ENCODE peak calls at places on chromosomes 2 and 18, in five cellular contexts. F is endodermal cell; P is CD4-positive, CD25-positive, alpha-beta regulatory T cell; O is CD8-positive, alpha-beta T cell; T is GM12865. A is an unnamed sample.

GRCh38 chr2:201962766-201963555 is 70.7 kb upstream of the FZD7 start:
- DNase-seq in P (no peak), T (no peak), O (no peak), F (no peak), A (no peak)

GRCh38 chr2:41867553-41867952 is 180.3 kb upstream of the PKDCC start:
- DNase-seq in T (peak; percentile 12), F (no peak), P (peak; percentile 8), O (no peak), A (no peak)

GRCh38 chr2:129896226-129897100 is 83.0 kb upstream of the RAB6C start:
- DNase-seq in T (no peak), P (no peak), O (no peak), F (peak; percentile 21), A (no peak)

GRCh38 chr2:219737270-219737691 is 109.9 kb downstream of the SLC4A3 start:
- DNase-seq in F (peak; percentile 63), O (no peak), T (no peak), P (no peak), A (no peak)

GRCh38 chr2:200350796-200351195 is 44.3 kb downstream of the SPATS2L start:
- DNase-seq in O (no peak), F (no peak), T (no peak), P (no peak), A (no peak)

GRCh38 chr18:11736656-11737055 is 47.6 kb downstream of the GNAL start:
- DNase-seq in P (no peak), O (no peak), T (no peak), F (no peak), A (no peak)

GRCh38 chr2:137964066-137964858 is at the start of gene HNMT:
- DNase-seq in F (peak; percentile 82), O (no peak), P (no peak), T (no peak), A (no peak)

GRCh38 chr2:144004742-144005141 is 515.2 kb downstream of the ZEB2 start:
- DNase-seq in T (no peak), F (no peak), O (no peak), P (no peak), A (no peak)

GRCh38 chr2:133837441-133838090 is 269.3 kb upstream of the NCKAP5 start:
- DNase-seq in T (no peak), P (no peak), F (no peak), O (no peak), A (no peak)

GRCh38 chr2:120398961-120399888 is 53.3 kb downstream of the INHBB start:
- DNase-seq in F (peak; percentile 40), O (no peak), P (no peak), T (no peak), A (no peak)

GRCh38 chr2:128347701-128348504 is 29.2 kb upstream of the HS6ST1 start:
- DNase-seq in O (no peak), F (peak; percentile 50), T (no peak), P (no peak), A (no peak)

GRCh38 chr18:76343938-76344569 is 151.0 kb downstream of the ZNF516 start:
- DNase-seq in O (no peak), F (no peak), T (no peak), P (no peak), A (no peak)

GRCh38 chr2:84919885-84920580 is 14.6 kb downstream of the TMSB10 start:
- DNase-seq in T (peak; percentile 79), O (no peak), F (no peak), P (peak; percentile 71), A (no peak)
- H3K4me3 ChIP-seq in T (peak overlapping the region; percentile 54), O (peak overlapping the region; percentile 12), F (no peak overlapping the region), P (peak overlapping the region; percentile 63), A (no peak overlapping the region)

GRCh38 chr2:161088658-161089350 is 71.4 kb upstream of the TANK start:
- DNase-seq in F (no peak), P (no peak), T (peak; percentile 91), O (no peak), A (no peak)
- H3K4me3 ChIP-seq in F (no peak overlapping the region), P (no peak overlapping the region), T (peak overlapping the region; percentile 14), O (no peak overlapping the region), A (no peak overlapping the region)

GRCh38 chr2:224944707-224945106 is 97.6 kb downstream of the DOCK10 start:
- DNase-seq in O (no peak), T (no peak), F (no peak), P (peak; percentile 41), A (no peak)
- H3K4me3 ChIP-seq in O (peak overlapping the region; percentile 76), T (peak overlapping the region; percentile 76), F (no peak overlapping the region), P (peak overlapping the region; percentile 99), A (peak overlapping the region; percentile 63)

GRCh38 chr2:106546376-106546990 is 59.3 kb downstream of the CD8B2 start:
- DNase-seq in P (no peak), T (no peak), O (no peak), F (no peak), A (no peak)

GRCh38 chr2:106541333-106541732 is 54.2 kb downstream of the CD8B2 start:
- DNase-seq in O (no peak), F (no peak), P (no peak), T (no peak), A (no peak)

GRCh38 chr2:106540886-106541285 is 53.7 kb downstream of the CD8B2 start:
- DNase-seq in O (no peak), P (no peak), T (no peak), F (no peak), A (no peak)

GRCh38 chr2:106547104-106547503 is 59.9 kb downstream of the CD8B2 start:
- DNase-seq in O (no peak), F (no peak), P (no peak), T (no peak), A (no peak)

GRCh38 chr2:106542730-106543359 is 55.7 kb downstream of the CD8B2 start:
- DNase-seq in P (peak; percentile 73), O (peak; percentile 60), F (peak; percentile 93), T (peak; percentile 62), A (peak; percentile 55)
- H3K4me3 ChIP-seq in P (peak overlapping the region; percentile 60), O (peak overlapping the region; percentile 7), F (no peak overlapping the region), T (no peak overlapping the region), A (no peak overlapping the region)

GRCh38 chr2:98469862-98470544 is 25.3 kb downstream of the INPP4A start:
- DNase-seq in P (no peak), F (no peak), O (no peak), T (peak; percentile 68), A (no peak)

GRCh38 chr2:98470851-98471255 is 26.2 kb downstream of the INPP4A start:
- DNase-seq in P (peak; percentile 47), F (no peak), T (peak; percentile 92), O (no peak), A (no peak)

GRCh38 chr2:98467082-98467536 is 22.5 kb downstream of the INPP4A start:
- DNase-seq in F (no peak), O (no peak), P (no peak), T (no peak), A (no peak)

GRCh38 chr2:98467652-98468051 is 23.0 kb downstream of the INPP4A start:
- DNase-seq in P (no peak), F (no peak), T (no peak), O (no peak), A (no peak)

DNA sequence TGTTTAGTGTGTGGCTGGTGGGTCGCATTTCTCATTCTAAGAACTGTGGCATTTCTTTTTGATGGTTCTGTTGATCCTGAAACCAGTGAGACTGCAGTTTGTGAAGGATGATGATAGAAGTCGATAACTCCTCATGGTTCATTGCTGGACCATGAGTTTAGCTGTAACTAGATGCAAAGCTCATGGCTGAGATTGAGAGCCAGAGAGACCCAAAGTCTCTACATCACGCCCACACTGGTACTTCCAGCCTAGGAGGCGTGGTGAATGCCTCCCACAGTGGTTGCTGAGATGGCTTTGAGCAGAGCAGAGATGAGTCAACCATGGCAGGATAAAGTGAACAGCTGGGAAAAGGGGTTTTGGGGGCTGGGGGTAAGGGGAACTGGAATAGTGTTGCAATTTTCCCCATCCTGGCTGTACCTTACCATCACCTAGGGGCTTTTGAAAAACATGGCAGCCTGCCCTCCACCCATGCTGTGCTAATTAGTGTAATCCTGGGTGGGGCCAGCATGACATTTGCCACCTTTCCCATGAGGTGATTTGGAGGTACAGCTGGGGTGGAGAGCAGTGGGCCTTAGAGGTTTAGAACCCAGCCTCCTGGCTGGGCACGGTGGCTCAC is 24.1 kb downstream of the INPP4A start:
- DNase-seq in P (peak; percentile 37), O (no peak), T (peak; percentile 91), F (no peak), A (no peak)
- H3K4me3 ChIP-seq in P (peak overlapping the region; percentile 22), O (no peak overlapping the region), T (no peak overlapping the region), F (no peak overlapping the region), A (no peak overlapping the region)

GRCh38 chr2:101308432-101309210 is at the start of gene RNF149:
- DNase-seq in O (peak; percentile 80), T (peak; percentile 93), F (peak; percentile 95), P (peak; percentile 90), A (peak; percentile 74)

GRCh38 chr2:101309211-101309700 is 755 bp upstream of the RNF149 start:
- DNase-seq in F (no peak), T (no peak), P (no peak), O (no peak), A (no peak)

GRCh38 chr2:101307950-101308431 is 510 bp downstream of the RNF149 start:
- DNase-seq in T (peak; percentile 49), O (no peak), F (peak; percentile 75), P (peak; percentile 50), A (no peak)

GRCh38 chr2:101311390-101312019 is 3.0 kb upstream of the RNF149 start:
- DNase-seq in P (peak; percentile 75), F (no peak), T (no peak), O (no peak), A (peak; percentile 73)

DNA sequence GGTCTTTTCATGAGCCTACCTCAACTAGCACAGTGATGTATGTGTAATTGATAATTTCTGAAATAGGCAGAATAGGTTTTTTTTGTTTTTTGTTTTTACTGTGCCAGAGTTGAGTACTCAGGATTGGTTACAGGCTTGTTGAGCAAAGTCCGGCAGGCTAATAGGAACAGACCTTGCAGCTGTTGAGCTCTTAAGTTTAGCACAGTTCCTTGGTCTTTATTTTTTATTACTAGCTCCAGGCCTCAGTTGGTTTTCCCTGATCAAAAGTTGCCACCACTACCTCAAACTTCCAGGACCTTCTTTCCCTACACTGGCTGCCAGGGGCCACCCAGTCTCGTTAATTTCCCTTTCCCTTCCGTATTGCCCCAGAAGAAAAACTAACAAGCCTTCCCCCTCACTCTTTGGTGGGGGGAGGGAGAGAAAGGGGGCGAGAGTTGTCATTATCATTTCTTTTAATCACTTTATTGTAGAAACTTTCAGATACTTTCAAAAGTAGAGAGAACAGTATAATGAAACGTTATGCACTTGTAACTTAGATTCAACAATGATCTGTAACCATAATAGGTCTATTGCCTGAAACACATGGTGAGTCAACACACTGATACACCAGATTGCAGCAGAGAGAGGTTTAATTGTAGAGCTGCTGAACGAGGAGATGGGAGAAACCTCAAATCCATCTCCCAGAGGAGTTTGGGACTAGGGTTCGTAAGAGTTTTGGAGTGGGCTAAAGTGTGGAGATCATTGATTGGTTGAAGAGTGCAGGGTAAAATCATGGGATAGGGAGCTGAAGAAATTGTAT is 2.3 kb upstream of the RNF149 start:
- DNase-seq in F (no peak), P (no peak), T (no peak), O (no peak), A (no peak)
- H3K4me3 ChIP-seq in F (no peak overlapping the region), P (peak overlapping the region; percentile 58), T (no peak overlapping the region), O (no peak overlapping the region), A (no peak overlapping the region)

DNA sequence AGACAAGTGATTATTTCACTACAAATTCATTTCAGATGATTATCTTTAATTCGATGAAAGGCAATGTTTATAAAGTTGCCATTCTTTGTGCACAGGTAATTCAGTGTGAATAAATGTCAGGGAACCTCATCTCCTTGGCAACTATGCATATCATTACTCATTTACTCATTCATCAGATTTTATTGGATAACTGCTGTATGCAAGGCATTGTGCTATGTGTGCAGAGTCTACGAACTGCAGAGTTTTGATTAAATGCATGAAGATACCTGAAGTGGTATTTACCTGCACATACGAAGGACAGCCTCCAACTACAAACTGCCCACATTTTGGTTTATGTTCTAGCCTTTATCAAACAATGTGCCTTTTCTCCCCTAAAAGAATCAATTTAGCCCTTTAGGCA is 3.5 kb downstream of the RND3 start:
- DNase-seq in T (no peak), O (no peak), F (no peak), P (no peak), A (no peak)
- H3K4me3 ChIP-seq in T (no peak overlapping the region), O (no peak overlapping the region), F (no peak overlapping the region), P (no peak overlapping the region), A (no peak overlapping the region)